ENCODE peak calls at places on chromosome 19, in six cellular contexts. One of them, this sample, is unnamed. For H3K36me3, the result is how much of the 10 kb centered on the place peaks cover.

GRCh38 chr19:7998081-7998480 is 7.4 kb downstream of the ELAVL1 start:
- DNase-seq in mucosa of descending colon: no peak
- DNase-seq in Caco-2: no peak
- DNase-seq in heart left ventricle: no peak
- DNase-seq in endodermal cell: no peak
- DNase-seq in Panc1: no peak
- DNase-seq in this sample: no peak

GRCh38 chr19:48543121-48543710 is 8.8 kb upstream of the SULT2B1 start:
- DNase-seq in mucosa of descending colon: peak
- DNase-seq in endodermal cell: peak
- DNase-seq in Panc1: no peak
- DNase-seq in Caco-2: peak
- DNase-seq in heart left ventricle: no peak
- DNase-seq in this sample: no peak

GRCh38 chr19:38850976-38851621 is 1.3 kb upstream of the HNRNPL start:
- DNase-seq in heart left ventricle: no peak
- DNase-seq in mucosa of descending colon: peak
- DNase-seq in Caco-2: no peak
- DNase-seq in endodermal cell: no peak
- DNase-seq in Panc1: no peak
- DNase-seq in this sample: no peak

GRCh38 chr19:49271080-49271753 is 53.8 kb downstream of the SLC6A16 start:
- DNase-seq in Panc1: no peak
- DNase-seq in heart left ventricle: no peak
- DNase-seq in endodermal cell: no peak
- DNase-seq in Caco-2: no peak
- DNase-seq in mucosa of descending colon: no peak
- DNase-seq in this sample: no peak

GRCh38 chr19:53004242-53004641 is 9.5 kb upstream of the ERVV-1 start:
- DNase-seq in heart left ventricle: no peak
- DNase-seq in Panc1: no peak
- DNase-seq in endodermal cell: no peak
- DNase-seq in mucosa of descending colon: no peak
- DNase-seq in Caco-2: no peak
- DNase-seq in this sample: no peak

GRCh38 chr19:14516746-14517438 is 1.3 kb downstream of the DNAJB1 start:
- DNase-seq in mucosa of descending colon: no peak
- DNase-seq in heart left ventricle: no peak
- DNase-seq in Panc1: no peak
- DNase-seq in endodermal cell: no peak
- DNase-seq in Caco-2: no peak
- DNase-seq in this sample: no peak

GRCh38 chr19:34269968-34270621 is 15.7 kb downstream of the GARRE1 start:
- DNase-seq in heart left ventricle: peak
- DNase-seq in endodermal cell: peak
- DNase-seq in mucosa of descending colon: peak
- DNase-seq in Caco-2: peak
- DNase-seq in Panc1: no peak
- DNase-seq in this sample: peak

GRCh38 chr19:33093420-33094210 is 12.6 kb downstream of the GPATCH1 start:
- DNase-seq in endodermal cell: no peak
- DNase-seq in Panc1: no peak
- DNase-seq in Caco-2: no peak
- DNase-seq in heart left ventricle: no peak
- DNase-seq in mucosa of descending colon: no peak
- DNase-seq in this sample: no peak

GRCh38 chr19:49140951-49141350 is 14.2 kb downstream of the HRC start:
- DNase-seq in mucosa of descending colon: no peak
- DNase-seq in heart left ventricle: no peak
- DNase-seq in endodermal cell: no peak
- DNase-seq in Panc1: no peak
- DNase-seq in Caco-2: no peak
- DNase-seq in this sample: no peak

GRCh38 chr19:55622242-55622969 is 2.0 kb downstream of the ZNF784 start:
- DNase-seq in mucosa of descending colon: no peak
- DNase-seq in Panc1: no peak
- DNase-seq in heart left ventricle: no peak
- DNase-seq in endodermal cell: no peak
- DNase-seq in Caco-2: no peak
- DNase-seq in this sample: no peak

GRCh38 chr19:47036233-47036651 is 12.2 kb downstream of the TMEM160 start:
- DNase-seq in endodermal cell: no peak
- DNase-seq in heart left ventricle: no peak
- DNase-seq in Panc1: no peak
- DNase-seq in Caco-2: peak
- DNase-seq in mucosa of descending colon: peak
- DNase-seq in this sample: no peak

GRCh38 chr19:49057636-49058234 is at the start of gene CGB7:
- DNase-seq in heart left ventricle: peak
- DNase-seq in Panc1: no peak
- DNase-seq in mucosa of descending colon: peak
- DNase-seq in endodermal cell: peak
- DNase-seq in Caco-2: peak
- DNase-seq in this sample: peak

GRCh38 chr19:48836089-48837017 is at the start of gene HSD17B14:
- DNase-seq in Caco-2: peak
- DNase-seq in mucosa of descending colon: no peak
- DNase-seq in Panc1: no peak
- DNase-seq in endodermal cell: peak
- DNase-seq in heart left ventricle: no peak
- DNase-seq in this sample: no peak

DNA sequence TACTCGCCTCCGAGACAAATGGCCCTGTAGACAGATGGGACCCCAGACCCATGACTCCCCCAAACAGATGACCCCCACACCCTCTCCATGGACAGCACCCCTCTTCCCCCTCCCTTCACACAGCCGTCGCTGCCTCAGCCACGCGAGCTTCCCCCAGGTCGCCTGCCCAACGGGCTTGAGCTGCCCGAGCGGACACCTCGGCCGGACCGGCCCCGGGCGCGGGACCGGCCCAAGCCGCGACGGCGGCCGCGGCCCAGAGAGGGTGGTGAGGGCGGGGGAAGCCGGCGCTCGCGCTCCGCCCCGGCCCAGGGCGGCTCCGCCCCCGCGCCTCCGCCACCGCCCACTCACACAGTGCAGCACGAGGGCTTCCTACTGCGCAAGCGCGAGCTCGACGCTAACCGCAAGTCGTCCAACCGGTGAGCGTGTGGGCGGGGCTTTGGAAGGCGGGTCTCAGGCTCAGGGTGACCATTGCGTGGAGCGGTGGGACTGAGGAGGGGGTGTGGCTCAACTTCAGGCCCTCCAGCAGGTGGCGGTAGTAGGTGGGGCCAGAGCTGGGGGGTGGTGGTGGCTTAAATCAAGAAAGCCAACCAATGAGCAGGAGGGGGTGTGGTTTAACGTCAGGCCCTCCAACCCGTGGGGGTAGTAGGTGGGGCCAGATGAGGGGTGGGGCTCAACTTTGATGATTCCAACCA is 6.2 kb upstream of the SHKBP1 start:
- DNase-seq in heart left ventricle: peak
- DNase-seq in endodermal cell: peak
- DNase-seq in Caco-2: peak
- DNase-seq in mucosa of descending colon: peak
- DNase-seq in Panc1: peak
- DNase-seq in this sample: peak
- H3K4me3 ChIP-seq in heart left ventricle: peak
- H3K4me3 ChIP-seq in endodermal cell: peak
- H3K4me3 ChIP-seq in Caco-2: peak
- H3K4me3 ChIP-seq in mucosa of descending colon: no peak
- H3K4me3 ChIP-seq in Panc1: peak
- H3K4me3 ChIP-seq in this sample: peak

GRCh38 chr19:51821921-51822716 is 27.2 kb downstream of the FPR3 start:
- DNase-seq in Panc1: no peak
- DNase-seq in heart left ventricle: no peak
- DNase-seq in endodermal cell: no peak
- DNase-seq in mucosa of descending colon: no peak
- DNase-seq in Caco-2: no peak
- DNase-seq in this sample: no peak
- TF ChIP-seq CTCF in Panc1: no peak
- TF ChIP-seq CTCF in heart left ventricle: no peak
- TF ChIP-seq CTCF in endodermal cell: no peak
- TF ChIP-seq CTCF in mucosa of descending colon: no peak
- TF ChIP-seq CTCF in Caco-2: no peak
- TF ChIP-seq CTCF in this sample: no peak

GRCh38 chr19:5134683-5135082 is 165.8 kb downstream of the KDM4B start:
- DNase-seq in mucosa of descending colon: no peak
- DNase-seq in heart left ventricle: no peak
- DNase-seq in Caco-2: no peak
- DNase-seq in Panc1: no peak
- DNase-seq in endodermal cell: no peak
- DNase-seq in this sample: no peak

GRCh38 chr19:5133986-5134595 is 165.2 kb downstream of the KDM4B start:
- DNase-seq in heart left ventricle: no peak
- DNase-seq in Caco-2: no peak
- DNase-seq in mucosa of descending colon: no peak
- DNase-seq in Panc1: no peak
- DNase-seq in endodermal cell: no peak
- DNase-seq in this sample: no peak

GRCh38 chr19:5137114-5137513 is 168.2 kb downstream of the KDM4B start:
- DNase-seq in Caco-2: no peak
- DNase-seq in Panc1: no peak
- DNase-seq in heart left ventricle: no peak
- DNase-seq in endodermal cell: no peak
- DNase-seq in mucosa of descending colon: no peak
- DNase-seq in this sample: no peak

GRCh38 chr19:5137571-5138124 is 168.7 kb downstream of the KDM4B start:
- DNase-seq in endodermal cell: peak
- DNase-seq in Panc1: no peak
- DNase-seq in Caco-2: peak
- DNase-seq in mucosa of descending colon: no peak
- DNase-seq in heart left ventricle: no peak
- DNase-seq in this sample: no peak

DNA sequence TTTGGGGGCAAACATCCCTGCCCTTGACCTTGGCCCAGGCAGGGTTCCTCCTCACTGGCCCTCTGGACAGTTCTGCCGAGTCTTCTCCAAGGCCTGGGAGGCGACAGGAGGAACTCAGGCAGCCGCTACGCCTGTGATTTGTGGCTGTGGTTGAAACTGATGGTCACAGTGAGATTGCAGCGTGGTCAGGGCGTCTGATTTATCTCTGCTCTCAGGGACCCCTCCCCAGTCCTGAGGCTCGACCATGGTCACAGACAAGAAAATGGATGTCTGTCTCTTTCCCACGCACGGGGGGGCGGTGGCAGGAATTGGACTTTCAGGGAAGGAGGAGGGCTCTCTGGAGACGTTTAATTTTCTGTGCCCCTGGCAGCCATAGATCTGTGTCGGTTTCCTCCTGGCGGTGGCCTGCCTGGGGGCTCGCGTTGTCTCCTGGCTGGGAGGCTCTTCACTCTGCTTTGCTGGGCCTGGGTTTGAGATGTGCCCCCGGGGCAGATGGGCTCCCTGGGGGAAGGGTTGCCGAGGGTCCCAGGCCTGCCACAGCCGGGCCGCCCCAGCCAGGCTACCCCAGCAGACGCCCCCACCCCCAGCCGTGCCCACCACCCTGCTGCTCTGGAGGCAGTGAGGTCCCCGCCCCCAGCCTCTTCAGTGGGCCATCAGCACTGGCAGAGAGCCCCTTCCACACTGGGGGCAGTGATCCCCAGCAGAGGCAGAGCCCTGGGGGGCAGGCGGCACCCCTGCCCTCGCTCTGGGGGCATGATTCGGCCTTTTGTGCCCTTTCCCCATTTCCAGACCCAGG is 167.3 kb downstream of the KDM4B start:
- DNase-seq in Caco-2: no peak
- DNase-seq in heart left ventricle: no peak
- DNase-seq in Panc1: no peak
- DNase-seq in mucosa of descending colon: no peak
- DNase-seq in endodermal cell: no peak
- DNase-seq in this sample: no peak
- H3K36me3 ChIP-seq in Caco-2: under half
- H3K36me3 ChIP-seq in heart left ventricle: under half
- H3K36me3 ChIP-seq in Panc1: under half
- H3K36me3 ChIP-seq in mucosa of descending colon: under half
- H3K36me3 ChIP-seq in endodermal cell: under half
- H3K36me3 ChIP-seq in this sample: under half

DNA sequence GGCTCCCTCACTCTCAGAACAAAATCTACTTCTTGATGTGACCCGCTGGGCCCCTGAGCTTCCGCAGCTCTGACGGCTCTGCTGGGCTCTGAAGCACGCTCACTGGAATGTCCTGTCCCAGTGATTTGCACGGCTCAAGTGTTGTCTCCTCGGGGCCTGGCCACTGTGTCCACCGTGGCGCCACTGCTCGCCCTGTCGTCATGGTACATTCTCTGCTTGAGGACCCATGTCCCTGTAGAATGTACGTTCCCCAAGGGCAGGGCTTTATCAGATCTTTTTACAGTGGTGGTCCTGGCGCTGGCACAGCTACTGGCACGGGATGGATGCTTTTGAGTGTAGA is 12.1 kb downstream of the KLHL26 start:
- DNase-seq in mucosa of descending colon: no peak
- DNase-seq in Caco-2: no peak
- DNase-seq in endodermal cell: peak
- DNase-seq in heart left ventricle: no peak
- DNase-seq in Panc1: no peak
- DNase-seq in this sample: no peak
- H3K4me3 ChIP-seq in mucosa of descending colon: no peak
- H3K4me3 ChIP-seq in Caco-2: no peak
- H3K4me3 ChIP-seq in endodermal cell: no peak
- H3K4me3 ChIP-seq in heart left ventricle: peak
- H3K4me3 ChIP-seq in Panc1: no peak
- H3K4me3 ChIP-seq in this sample: no peak

DNA sequence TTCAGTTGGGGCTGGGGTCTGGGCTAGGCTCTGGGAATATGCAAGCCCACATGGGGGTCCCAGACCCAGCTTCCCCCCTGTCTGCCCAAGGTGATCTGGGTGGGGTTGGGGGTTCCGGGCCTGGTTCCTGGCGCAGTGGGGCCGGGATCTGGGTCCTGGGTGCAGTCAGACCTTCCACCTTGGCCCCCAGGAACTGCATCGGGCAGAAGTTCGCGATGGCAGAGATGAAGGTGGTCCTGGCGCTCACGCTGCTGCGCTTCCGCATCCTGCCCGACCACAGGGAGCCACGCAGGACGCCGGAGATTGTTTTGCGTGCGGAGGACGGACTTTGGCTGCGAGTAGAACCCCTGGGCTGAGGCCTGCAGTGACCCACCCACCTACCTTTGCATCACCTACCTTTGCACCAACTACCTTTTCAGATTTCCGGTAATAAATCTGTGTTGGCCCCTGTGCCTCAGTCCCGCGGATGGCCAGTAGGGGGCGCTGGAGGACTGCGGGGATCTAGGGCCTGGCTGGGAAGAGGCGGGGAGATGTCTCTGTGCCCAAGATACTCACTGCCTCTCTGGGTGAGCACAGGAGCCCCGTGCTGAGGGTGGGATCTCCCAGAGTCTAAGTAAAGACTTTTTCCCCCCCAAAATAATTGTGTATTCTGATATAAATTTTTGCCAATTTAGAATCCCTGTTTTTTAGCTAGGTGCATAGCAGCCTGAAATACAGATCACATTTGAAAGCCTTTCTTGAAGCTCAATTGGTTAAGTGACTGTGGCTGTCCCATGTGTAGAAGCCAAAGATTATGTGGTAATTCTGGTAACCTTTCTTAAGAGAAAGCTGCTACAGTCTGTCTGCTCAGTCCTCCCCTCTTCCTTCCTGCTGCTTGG is 11.5 kb upstream of the CYP4F3 start:
- DNase-seq in mucosa of descending colon: peak
- DNase-seq in heart left ventricle: peak
- DNase-seq in endodermal cell: peak
- DNase-seq in Panc1: peak
- DNase-seq in Caco-2: peak
- DNase-seq in this sample: no peak
- TF ChIP-seq CTCF in mucosa of descending colon: peak
- TF ChIP-seq CTCF in heart left ventricle: peak
- TF ChIP-seq CTCF in endodermal cell: peak
- TF ChIP-seq CTCF in Panc1: peak
- TF ChIP-seq CTCF in Caco-2: peak
- TF ChIP-seq CTCF in this sample: peak